ENCODE peak calls at places on chromosomes 5 and 9, in ten cellular contexts. I is heart right ventricle, P is AG10803, N is esophagus squamous epithelium, C is WERI-Rb-1, Y is kidney epithelial cell, Q is RWPE1, X is brain microvascular endothelial cell, T is bronchial epithelial cell, D is HepG2. M is an unnamed sample.

GRCh38 chr9:70021026-70021571 is 22.5 kb upstream of the MAMDC2 start:
- DNase-seq in I (no peak), P (peak), N (no peak), C (no peak), Y (peak), Q (peak), X (peak), T (peak), D (no peak), M (peak)

GRCh38 chr9:122164286-122164685 is 4.6 kb downstream of the MORN5 start:
- DNase-seq in I (no peak), P (no peak), N (no peak), C (no peak), Y (no peak), Q (no peak), X (no peak), T (no peak), D (no peak), M (peak)

GRCh38 chr5:139760066-139761056 is 35.2 kb upstream of the PSD2 start:
- DNase-seq in I (no peak), P (peak), N (no peak), C (peak), Y (no peak), Q (no peak), X (peak), T (peak), D (no peak), M (peak)

GRCh38 chr5:135457424-135458071 is 5.4 kb upstream of the TIFAB start:
- DNase-seq in I (peak), P (peak), N (no peak), C (peak), Y (no peak), Q (peak), X (peak), T (peak), D (peak), M (peak)

GRCh38 chr5:1511037-1511436 is 12.7 kb downstream of the LPCAT1 start:
- DNase-seq in I (no peak), P (no peak), N (no peak), C (peak), Y (no peak), Q (no peak), X (no peak), T (no peak), D (no peak), M (no peak)

GRCh38 chr9:14989811-14990210 is 79.6 kb upstream of the FREM1 start:
- DNase-seq in I (no peak), P (peak), N (no peak), C (no peak), Y (no peak), Q (no peak), X (peak), T (no peak), D (no peak), M (no peak)

GRCh38 chr5:171845857-171846785 is 60.5 kb downstream of the SMIM23 start:
- DNase-seq in I (peak), P (peak), N (no peak), C (no peak), Y (no peak), Q (peak), X (peak), T (no peak), D (no peak), M (peak)

GRCh38 chr9:33131505-33132248 is 35.5 kb downstream of the B4GALT1 start:
- DNase-seq in I (no peak), P (no peak), N (no peak), C (no peak), Y (no peak), Q (no peak), X (no peak), T (no peak), D (peak), M (no peak)

GRCh38 chr5:88692979-88693932 is 189.7 kb downstream of the MEF2C start:
- DNase-seq in I (no peak), P (no peak), N (no peak), C (no peak), Y (no peak), Q (no peak), X (no peak), T (peak), D (no peak), M (no peak)

GRCh38 chr5:109485030-109485429 is 75.3 kb upstream of the PJA2 start:
- DNase-seq in I (peak), P (no peak), N (no peak), C (peak), Y (no peak), Q (no peak), X (peak), T (no peak), D (peak), M (peak)

GRCh38 chr5:142698447-142698846 is 12.6 kb upstream of the FGF1 start:
- DNase-seq in I (no peak), P (no peak), N (no peak), C (no peak), Y (no peak), Q (no peak), X (no peak), T (no peak), D (no peak), M (no peak)

GRCh38 chr9:14251146-14252071 is 62.5 kb downstream of the NFIB start:
- DNase-seq in I (peak), P (peak), N (no peak), C (no peak), Y (peak), Q (peak), X (peak), T (peak), D (peak), M (peak)

GRCh38 chr5:143957455-143957854 is 145.5 kb downstream of the HMHB1 start:
- DNase-seq in I (no peak), P (no peak), N (no peak), C (no peak), Y (no peak), Q (no peak), X (no peak), T (no peak), D (no peak), M (no peak)

GRCh38 chr5:123089572-123089970 is 530 bp downstream of the PRDM6 start:
- DNase-seq in I (no peak), P (peak), N (no peak), C (peak), Y (no peak), Q (no peak), X (peak), T (no peak), D (peak), M (peak)

GRCh38 chr5:44538831-44539539 is 149.8 kb upstream of the FGF10 start:
- DNase-seq in I (no peak), P (peak), N (no peak), C (no peak), Y (no peak), Q (no peak), X (no peak), T (no peak), D (no peak), M (peak)

GRCh38 chr5:102715405-102715804 is 39.7 kb upstream of the PAM start:
- DNase-seq in I (no peak), P (peak), N (no peak), C (no peak), Y (peak), Q (peak), X (peak), T (peak), D (no peak), M (peak)

GRCh38 chr5:143405063-143405746 is 1.7 kb upstream of the NR3C1 start:
- DNase-seq in I (peak), P (peak), N (peak), C (peak), Y (no peak), Q (peak), X (peak), T (peak), D (peak), M (peak)

GRCh38 chr5:142551242-142552067 is 134.4 kb downstream of the FGF1 start:
- DNase-seq in I (peak), P (peak), N (no peak), C (peak), Y (no peak), Q (no peak), X (no peak), T (no peak), D (no peak), M (no peak)

GRCh38 chr9:129866373-129867137 is 31.3 kb downstream of the USP20 start:
- DNase-seq in I (no peak), P (no peak), N (no peak), C (no peak), Y (no peak), Q (no peak), X (no peak), T (no peak), D (no peak), M (no peak)

GRCh38 chr5:180596668-180597231 is 5.5 kb upstream of the SCGB3A1 start:
- DNase-seq in I (no peak), P (no peak), N (no peak), C (no peak), Y (no peak), Q (no peak), X (no peak), T (no peak), D (no peak), M (no peak)

GRCh38 chr5:174690256-174690655 is 34.1 kb upstream of the MSX2 start:
- DNase-seq in I (no peak), P (no peak), N (no peak), C (no peak), Y (no peak), Q (no peak), X (no peak), T (no peak), D (no peak), M (no peak)

GRCh38 chr5:159017787-159018186 is 81.9 kb downstream of the EBF1 start:
- DNase-seq in I (peak), P (peak), N (no peak), C (no peak), Y (no peak), Q (peak), X (peak), T (peak), D (no peak), M (peak)

GRCh38 chr5:1552469-1553255 is 28.9 kb upstream of the LPCAT1 start:
- DNase-seq in I (peak), P (peak), N (no peak), C (peak), Y (no peak), Q (no peak), X (no peak), T (no peak), D (peak), M (peak)

GRCh38 chr9:94639996-94640376 is 668 bp upstream of the FBP1 start:
- DNase-seq in I (no peak), P (no peak), N (no peak), C (no peak), Y (no peak), Q (no peak), X (no peak), T (no peak), D (no peak), M (no peak)

GRCh38 chr9:95341262-95342011 is 23.9 kb upstream of the FANCC start:
- DNase-seq in I (peak), P (peak), N (no peak), C (no peak), Y (no peak), Q (no peak), X (no peak), T (peak), D (no peak), M (peak)

GRCh38 chr9:124281934-124282351 is 24.2 kb downstream of the NEK6 start:
- DNase-seq in I (no peak), P (no peak), N (no peak), C (no peak), Y (peak), Q (no peak), X (no peak), T (no peak), D (peak), M (no peak)

GRCh38 chr5:143384865-143385657 is 18.4 kb downstream of the NR3C1 start:
- DNase-seq in I (no peak), P (no peak), N (no peak), C (no peak), Y (no peak), Q (no peak), X (no peak), T (no peak), D (no peak), M (no peak)

GRCh38 chr5:89968870-89969472 is 440.6 kb downstream of the CETN3 start:
- DNase-seq in I (peak), P (peak), N (no peak), C (no peak), Y (peak), Q (no peak), X (peak), T (no peak), D (no peak), M (peak)

GRCh38 chr5:147534172-147534951 is 24.5 kb upstream of the DPYSL3 start:
- DNase-seq in I (no peak), P (peak), N (no peak), C (no peak), Y (no peak), Q (no peak), X (no peak), T (no peak), D (no peak), M (peak)

GRCh38 chr5:178536541-178537466 is 53.4 kb downstream of the COL23A1 start:
- DNase-seq in I (no peak), P (no peak), N (no peak), C (no peak), Y (no peak), Q (no peak), X (no peak), T (no peak), D (no peak), M (no peak)
- TF ChIP-seq CTCF in I (no peak), P (no peak), N (no peak), C (no peak), Y (no peak), Q (no peak), X (no peak), T (no peak), D (no peak), M (no peak)

DNA sequence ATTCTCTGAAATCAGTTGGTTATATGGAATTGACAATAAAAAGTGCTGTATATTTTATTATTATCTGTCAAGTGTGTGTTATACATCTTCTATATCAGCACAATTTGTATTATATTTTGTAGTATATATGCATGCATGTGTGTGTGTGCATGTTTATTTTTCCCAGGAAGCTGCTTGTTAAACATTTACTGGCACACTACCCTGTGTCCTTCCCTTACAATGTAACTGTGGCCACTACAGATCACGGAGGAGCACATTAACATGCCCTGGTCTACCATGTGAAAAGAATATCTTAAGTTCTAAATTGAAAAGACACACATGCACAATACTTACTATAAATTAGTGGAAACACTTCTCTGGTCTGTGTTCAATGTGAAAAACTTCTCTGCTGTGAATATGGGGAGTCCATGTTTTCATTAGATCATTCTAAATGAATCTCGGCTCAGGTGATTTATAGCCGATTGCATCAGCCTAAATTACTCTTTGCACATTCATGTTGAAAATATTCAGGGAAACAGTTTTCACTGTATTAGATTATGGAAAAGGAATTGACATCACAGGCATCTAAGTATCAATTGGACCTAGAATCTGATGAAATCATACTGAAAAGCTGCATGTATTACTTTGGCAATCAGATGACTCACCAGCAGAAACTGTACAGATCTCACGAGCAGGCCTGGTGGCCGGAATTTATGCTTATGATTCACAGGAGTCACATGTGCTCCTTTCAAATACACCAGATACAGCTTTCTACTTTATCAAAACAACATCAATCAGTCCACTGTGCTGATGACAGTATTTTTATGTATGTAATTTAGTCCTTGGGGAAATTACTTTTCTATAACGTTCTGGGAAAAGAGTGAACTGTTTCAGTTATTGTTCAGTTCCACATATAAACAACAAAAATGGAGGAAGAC is 39.4 kb downstream of the LURAP1L start:
- DNase-seq in I (peak), P (peak), N (no peak), C (no peak), Y (peak), Q (peak), X (peak), T (peak), D (peak), M (peak)
- TF ChIP-seq CTCF in I (peak), P (peak), N (peak), C (no peak), Y (peak), Q (no peak), X (peak), T (peak), D (no peak), M (peak)

DNA sequence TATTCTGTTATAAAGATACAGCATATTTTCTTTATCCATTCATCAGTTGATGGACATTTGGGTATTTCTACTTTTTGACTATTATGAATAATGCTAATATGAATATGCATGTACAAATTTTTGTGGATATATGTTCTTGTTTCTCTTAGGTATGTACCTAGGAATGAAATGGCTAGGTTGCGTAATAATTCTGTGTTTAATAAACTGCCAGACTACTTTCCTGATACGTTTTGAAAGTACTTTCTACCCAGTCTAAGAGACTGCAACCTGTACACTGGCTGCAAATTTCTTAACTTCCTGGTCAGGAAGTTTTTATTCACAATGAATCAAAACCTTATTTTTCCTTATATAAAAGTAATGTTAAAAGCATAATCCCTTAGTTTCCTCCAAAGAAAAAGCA is 93.9 kb upstream of the STARD4 start:
- DNase-seq in I (no peak), P (no peak), N (no peak), C (no peak), Y (no peak), Q (no peak), X (no peak), T (peak), D (no peak), M (no peak)
- TF ChIP-seq CTCF in I (no peak), P (no peak), N (no peak), C (no peak), Y (no peak), Q (no peak), X (no peak), T (no peak), D (no peak), M (no peak)

DNA sequence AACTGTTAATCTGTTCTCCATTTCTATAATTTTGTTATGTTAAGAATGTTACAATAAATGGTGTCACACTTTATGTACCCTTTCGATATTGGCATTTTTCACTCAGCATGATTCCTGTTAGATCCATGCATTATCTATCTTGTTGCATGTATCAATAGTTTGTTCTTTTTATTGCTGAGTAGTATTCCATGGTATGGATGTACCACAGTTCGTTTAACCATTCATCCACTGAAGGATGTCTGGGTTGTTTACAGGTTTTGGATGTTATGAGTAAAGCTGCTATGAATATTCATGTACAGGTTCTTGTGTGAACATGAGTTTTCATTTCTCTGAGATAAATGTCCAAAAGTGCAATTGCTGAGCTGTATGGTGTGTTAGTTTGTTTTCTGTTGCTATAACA is 26.3 kb upstream of the CCDC112 start:
- DNase-seq in I (no peak), P (no peak), N (no peak), C (no peak), Y (no peak), Q (no peak), X (no peak), T (no peak), D (no peak), M (no peak)
- TF ChIP-seq CTCF in I (no peak), P (no peak), N (no peak), C (no peak), Y (no peak), Q (no peak), X (no peak), T (no peak), D (no peak), M (no peak)

GRCh38 chr9:134944351-134944802 is 26.7 kb upstream of the FCN1 start:
- DNase-seq in I (no peak), P (peak), N (no peak), C (peak), Y (no peak), Q (peak), X (no peak), T (no peak), D (no peak), M (peak)
- TF ChIP-seq CTCF in I (no peak), P (no peak), N (no peak), C (no peak), Y (no peak), Q (no peak), X (no peak), T (no peak), D (no peak), M (no peak)

M was measured in fibroblast of the aortic adventitia.